ENCODE peak calls at places on chromosomes 7 and 10, in seven cellular contexts. X is mesenteric fat pad; M is cardiac septum; B is EH; P is Ammon's horn; A is hypothalamus; E is CD4-positive, alpha-beta T cell. T is an unnamed sample.

GRCh38 chr7:91266067-91266930 is 2.1 kb downstream of the FZD1 start:
- DNase-seq in X (no peak), M (no peak), B (peak), P (peak), A (no peak), E (no peak), T (no peak)

GRCh38 chr10:15802375-15802949 is 57.8 kb downstream of the MINDY3 start:
- DNase-seq in X (no peak), M (no peak), B (peak), P (no peak), A (no peak), E (no peak), T (no peak)

GRCh38 chr10:34570887-34571286 is 244.2 kb downstream of the PARD3 start:
- DNase-seq in X (no peak), M (no peak), B (no peak), P (no peak), A (no peak), E (no peak), T (no peak)

GRCh38 chr7:76357379-76358052 is 1.3 kb downstream of the YWHAG start:
- DNase-seq in X (no peak), M (no peak), B (no peak), P (no peak), A (no peak), E (no peak), T (no peak)

GRCh38 chr7:159028456-159029401 is 115.9 kb downstream of the VIPR2 start:
- DNase-seq in X (peak), M (peak), B (no peak), P (peak), A (no peak), E (no peak), T (peak)

GRCh38 chr10:104333037-104333727 is 5.1 kb downstream of the ITPRIP start:
- DNase-seq in X (peak), M (peak), B (no peak), P (no peak), A (no peak), E (peak), T (peak)

GRCh38 chr7:35257251-35258124 is 3.6 kb upstream of the TBX20 start:
- DNase-seq in X (no peak), M (no peak), B (no peak), P (no peak), A (no peak), E (no peak), T (no peak)

GRCh38 chr7:2462731-2463130 is 13.5 kb downstream of the GRIFIN start:
- DNase-seq in X (no peak), M (no peak), B (no peak), P (no peak), A (no peak), E (no peak), T (no peak)

GRCh38 chr7:137343483-137343841 is at the start of gene PTN:
- DNase-seq in X (no peak), M (peak), B (peak), P (peak), A (peak), E (no peak), T (peak)

GRCh38 chr10:102775201-102775972 is 31.6 kb downstream of the WBP1L start:
- DNase-seq in X (peak), M (no peak), B (no peak), P (peak), A (peak), E (no peak), T (peak)